ENCODE peak calls at places on chromosomes 7 and 10, in six cellular contexts. S, F, W, D, J and K are unnamed samples.

GRCh38 chr10:24463683-24464426 is 254.9 kb downstream of the KIAA1217 start:
- DNase-seq in S (no peak), F (peak), W (no peak), D (peak), J (no peak), K (peak)

GRCh38 chr7:5390918-5391317 is 32.7 kb downstream of the TNRC18 start:
- DNase-seq in S (no peak), F (no peak), W (no peak), D (no peak), J (no peak), K (no peak)

GRCh38 chr10:70132098-70133029 is at the start of gene AIFM2:
- DNase-seq in S (peak), F (peak), W (peak), D (peak), J (peak), K (peak)

GRCh38 chr10:31554556-31554955 is 235.5 kb downstream of the ZEB1 start:
- DNase-seq in S (no peak), F (no peak), W (no peak), D (peak), J (no peak), K (peak)

GRCh38 chr10:123974406-123974805 is 82.8 kb upstream of the CPXM2 start:
- DNase-seq in S (peak), F (no peak), W (no peak), D (peak), J (no peak), K (peak)

GRCh38 chr10:77926566-77927342 is at the start of gene DLG5:
- DNase-seq in S (peak), F (peak), W (peak), D (peak), J (peak), K (peak)

GRCh38 chr7:112395893-112396292 is 54.4 kb upstream of the IFRD1 start:
- DNase-seq in S (peak), F (no peak), W (no peak), D (no peak), J (no peak), K (no peak)

GRCh38 chr7:105656922-105657521 is 75.7 kb upstream of the EFCAB10 start:
- DNase-seq in S (peak), F (peak), W (no peak), D (no peak), J (no peak), K (peak)

GRCh38 chr10:15236340-15236739 is 67.8 kb upstream of the NMT2 start:
- DNase-seq in S (no peak), F (peak), W (no peak), D (no peak), J (no peak), K (peak)

GRCh38 chr7:158742065-158742821 is 37.6 kb upstream of the NCAPG2 start:
- DNase-seq in S (no peak), F (no peak), W (no peak), D (no peak), J (no peak), K (no peak)

GRCh38 chr10:103659674-103660363 is 166.3 kb downstream of the NEURL1 start:
- DNase-seq in S (no peak), F (peak), W (peak), D (peak), J (peak), K (peak)

GRCh38 chr7:120091807-120092206 is 181.2 kb upstream of the KCND2 start:
- DNase-seq in S (no peak), F (no peak), W (no peak), D (no peak), J (no peak), K (no peak)

GRCh38 chr7:131196808-131197207 is 130.9 kb upstream of the MKLN1 start:
- DNase-seq in S (no peak), F (no peak), W (no peak), D (peak), J (no peak), K (peak)

GRCh38 chr7:44847920-44848634 is at the start of gene H2AZ2:
- DNase-seq in S (peak), F (peak), W (peak), D (peak), J (peak), K (peak)

GRCh38 chr10:96325719-96326373 is 21.6 kb downstream of the DNTT start:
- DNase-seq in S (no peak), F (no peak), W (no peak), D (no peak), J (no peak), K (no peak)

GRCh38 chr7:152366662-152367061 is 69.1 kb downstream of the KMT2C start:
- DNase-seq in S (no peak), F (no peak), W (no peak), D (no peak), J (peak), K (no peak)

GRCh38 chr7:55052081-55052480 is 33.3 kb downstream of the EGFR start:
- DNase-seq in S (no peak), F (no peak), W (no peak), D (peak), J (no peak), K (peak)

GRCh38 chr10:59336632-59337031 is 25.7 kb downstream of the FAM13C start:
- DNase-seq in S (no peak), F (no peak), W (no peak), D (peak), J (no peak), K (peak)

GRCh38 chr7:132899833-132900232 is 182.1 kb downstream of the CHCHD3 start:
- DNase-seq in S (no peak), F (no peak), W (no peak), D (no peak), J (no peak), K (no peak)

GRCh38 chr10:50325449-50326188 is 74.3 kb upstream of the ASAH2 start:
- DNase-seq in S (no peak), F (no peak), W (no peak), D (peak), J (peak), K (peak)

GRCh38 chr7:41122256-41122987 is 580.5 kb downstream of the INHBA start:
- DNase-seq in S (no peak), F (no peak), W (no peak), D (no peak), J (no peak), K (no peak)

GRCh38 chr7:99837649-99838361 is 10.0 kb downstream of the CYP3A43 start:
- DNase-seq in S (no peak), F (no peak), W (no peak), D (no peak), J (no peak), K (peak)

GRCh38 chr10:125264091-125264490 is 103.7 kb upstream of the CTBP2 start:
- DNase-seq in S (no peak), F (no peak), W (no peak), D (no peak), J (no peak), K (peak)

GRCh38 chr10:71397340-71398212 is 856 bp downstream of the CDH23 start:
- DNase-seq in S (peak), F (no peak), W (no peak), D (no peak), J (no peak), K (no peak)